ENCODE peak calls at places on chromosomes 12 and 14, in five cellular contexts. One of them, this sample, is unnamed.

GRCh38 chr12:57632369-57632897 is 568 bp downstream of the B4GALNT1 start:
- DNase-seq in aorta: no peak
- DNase-seq in NCI-H2081: no peak
- DNase-seq in T follicular helper cell: no peak
- DNase-seq in CD8-positive, alpha-beta T cell: no peak
- DNase-seq in this sample: no peak

GRCh38 chr12:10243803-10244520 is 31.3 kb downstream of the GABARAPL1 start:
- DNase-seq in aorta: no peak
- DNase-seq in NCI-H2081: no peak
- DNase-seq in T follicular helper cell: no peak
- DNase-seq in CD8-positive, alpha-beta T cell: no peak
- DNase-seq in this sample: no peak

GRCh38 chr12:114408415-114408814 is 2.5 kb upstream of the TBX5 start:
- DNase-seq in aorta: no peak
- DNase-seq in NCI-H2081: no peak
- DNase-seq in T follicular helper cell: no peak
- DNase-seq in CD8-positive, alpha-beta T cell: no peak
- DNase-seq in this sample: no peak

GRCh38 chr12:19539836-19540235 is 100.5 kb downstream of the AEBP2 start:
- DNase-seq in aorta: no peak
- DNase-seq in NCI-H2081: no peak
- DNase-seq in T follicular helper cell: no peak
- DNase-seq in CD8-positive, alpha-beta T cell: no peak
- DNase-seq in this sample: no peak

GRCh38 chr14:66974397-66975025 is 214.7 kb upstream of the GARIN2 start:
- DNase-seq in aorta: no peak
- DNase-seq in NCI-H2081: no peak
- DNase-seq in T follicular helper cell: no peak
- DNase-seq in CD8-positive, alpha-beta T cell: no peak
- DNase-seq in this sample: no peak

GRCh38 chr12:127078577-127079350 is 1188.2 kb upstream of the TMEM132C start:
- DNase-seq in aorta: no peak
- DNase-seq in NCI-H2081: peak; percentile 41
- DNase-seq in T follicular helper cell: no peak
- DNase-seq in CD8-positive, alpha-beta T cell: no peak
- DNase-seq in this sample: no peak

GRCh38 chr12:113709456-113709855 is 237.8 kb upstream of the LHX5 start:
- DNase-seq in aorta: no peak
- DNase-seq in NCI-H2081: no peak
- DNase-seq in T follicular helper cell: no peak
- DNase-seq in CD8-positive, alpha-beta T cell: no peak
- DNase-seq in this sample: no peak

GRCh38 chr12:100337727-100338126 is 19.1 kb upstream of the SLC17A8 start:
- DNase-seq in aorta: no peak
- DNase-seq in NCI-H2081: no peak
- DNase-seq in T follicular helper cell: no peak
- DNase-seq in CD8-positive, alpha-beta T cell: no peak
- DNase-seq in this sample: no peak

GRCh38 chr12:27013606-27014084 is 539 bp downstream of the TM7SF3 start:
- DNase-seq in aorta: no peak
- DNase-seq in NCI-H2081: peak; percentile 48
- DNase-seq in T follicular helper cell: no peak
- DNase-seq in CD8-positive, alpha-beta T cell: no peak
- DNase-seq in this sample: no peak